ENCODE peak calls at places on chromosome 17, in eight cellular contexts. E, B, A, I, Z, G, K and N are unnamed samples.

GRCh38 chr17:74201250-74201649 is 2.2 kb upstream of the RPL38 start:
- DNase-seq in E (peak), B (peak), A (peak), I (no peak), Z (no peak), G (no peak), K (peak), N (no peak)

GRCh38 chr17:6558276-6558675 is 1.9 kb upstream of the PITPNM3 start:
- DNase-seq in E (no peak), B (no peak), A (no peak), I (no peak), Z (no peak), G (no peak), K (no peak), N (no peak)

GRCh38 chr17:20173091-20173490 is 163.9 kb downstream of the SPECC1 start:
- DNase-seq in E (no peak), B (no peak), A (no peak), I (no peak), Z (no peak), G (no peak), K (peak), N (no peak)

GRCh38 chr17:81406117-81406953 is 11.1 kb downstream of the BAHCC1 start:
- DNase-seq in E (no peak), B (no peak), A (no peak), I (no peak), Z (no peak), G (no peak), K (no peak), N (no peak)

GRCh38 chr17:34126965-34127364 is 128.1 kb upstream of the CCL2 start:
- DNase-seq in E (no peak), B (no peak), A (no peak), I (no peak), Z (no peak), G (no peak), K (no peak), N (no peak)

GRCh38 chr17:63163158-63163520 is 197.1 kb downstream of the TANC2 start:
- DNase-seq in E (no peak), B (no peak), A (no peak), I (no peak), Z (no peak), G (no peak), K (no peak), N (no peak)

GRCh38 chr17:4708436-4708835 is 2.0 kb upstream of the ARRB2 start:
- DNase-seq in E (peak), B (no peak), A (no peak), I (no peak), Z (no peak), G (peak), K (peak), N (peak)

GRCh38 chr17:62576382-62576781 is 51.1 kb upstream of the MRC2 start:
- DNase-seq in E (no peak), B (no peak), A (no peak), I (no peak), Z (no peak), G (no peak), K (no peak), N (no peak)

DNA sequence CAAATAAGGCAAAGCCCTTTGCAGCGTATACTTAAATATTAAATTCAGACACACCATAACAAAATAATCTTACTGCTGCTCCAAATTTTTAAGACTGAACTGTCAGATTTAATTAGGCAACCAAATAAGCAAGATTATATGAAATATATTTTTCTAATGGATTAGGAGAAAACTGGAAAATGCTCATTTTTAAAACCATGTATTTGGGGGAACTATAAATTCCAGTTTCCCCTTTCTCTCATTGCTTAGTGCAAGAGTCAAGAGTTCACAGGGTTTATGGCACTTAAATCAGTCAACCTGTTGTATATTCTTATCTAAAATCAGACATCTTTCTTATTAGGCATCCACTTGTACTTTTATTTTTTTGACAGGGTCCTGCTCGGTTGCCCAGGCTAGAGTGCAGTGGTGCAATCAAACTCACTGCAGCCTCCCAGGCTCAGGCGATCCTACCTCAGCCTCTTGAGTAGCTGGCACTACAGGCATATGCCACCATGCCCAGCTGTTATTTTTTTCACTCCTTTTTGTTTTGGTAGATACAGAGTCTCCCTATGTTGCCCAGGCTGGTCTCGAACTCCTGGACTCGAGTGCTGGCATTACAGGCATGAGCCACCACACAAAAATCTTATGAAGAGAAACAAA is 2.1 kb upstream of the KANSL1 start:
- DNase-seq in E (no peak), B (no peak), A (no peak), I (no peak), Z (no peak), G (no peak), K (no peak), N (no peak)
- TF ChIP-seq CTCF in E (no peak), B (no peak), A (no peak), I (no peak), Z (no peak), G (no peak), K (no peak), N (no peak)

GRCh38 chr17:50150354-50151040 is at the start of gene PPP1R9B:
- DNase-seq in E (no peak), B (no peak), A (no peak), I (no peak), Z (no peak), G (no peak), K (no peak), N (no peak)

GRCh38 chr17:50151041-50151936 is 812 bp upstream of the PPP1R9B start:
- DNase-seq in E (peak), B (peak), A (peak), I (peak), Z (peak), G (peak), K (peak), N (peak)

GRCh38 chr17:50153650-50154575 is 3.4 kb upstream of the PPP1R9B start:
- DNase-seq in E (no peak), B (peak), A (no peak), I (no peak), Z (no peak), G (no peak), K (no peak), N (no peak)

GRCh38 chr17:50152736-50153135 is 2.3 kb upstream of the PPP1R9B start:
- DNase-seq in E (no peak), B (no peak), A (no peak), I (no peak), Z (no peak), G (no peak), K (no peak), N (no peak)

DNA sequence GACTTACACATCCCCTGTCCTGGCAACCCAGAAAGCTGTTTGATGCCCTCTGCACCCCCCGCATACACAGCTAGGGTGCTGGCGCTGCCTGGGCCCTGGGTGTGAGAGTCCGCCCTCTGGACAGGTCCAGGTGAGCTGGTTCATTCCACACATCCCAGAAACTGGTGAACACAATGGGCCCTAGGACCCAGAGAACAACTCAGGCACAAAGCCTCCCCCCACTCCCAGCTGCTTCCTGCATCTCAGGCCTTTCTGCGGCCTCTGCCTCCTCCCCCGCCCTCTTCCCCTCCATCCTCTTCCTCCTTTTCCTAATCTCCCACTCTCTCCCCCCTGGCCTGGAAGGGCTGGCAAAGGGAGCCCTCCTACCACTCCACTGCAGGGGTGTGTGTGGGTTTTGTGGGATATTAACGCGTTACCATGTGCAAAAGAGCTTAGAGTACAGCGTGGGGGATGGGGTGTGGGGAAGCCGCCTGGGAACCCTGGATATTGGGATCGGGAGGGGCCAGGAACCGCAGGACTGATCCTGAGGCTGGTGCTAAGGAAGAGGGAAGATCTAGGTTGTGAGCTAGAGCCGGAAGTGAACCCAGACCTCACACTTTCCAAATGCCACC is 1.6 kb upstream of the PPP1R9B start:
- DNase-seq in E (peak), B (peak), A (peak), I (peak), Z (peak), G (peak), K (peak), N (peak)
- TF ChIP-seq CTCF in E (no peak), B (no peak), A (no peak), I (no peak), Z (no peak), G (no peak), K (no peak), N (no peak)

GRCh38 chr17:48023408-48024148 is 14.0 kb downstream of the COPZ2 start:
- DNase-seq in E (peak), B (peak), A (peak), I (peak), Z (peak), G (peak), K (peak), N (peak)
- TF ChIP-seq CTCF in E (no peak), B (peak), A (peak), I (peak), Z (no peak), G (peak), K (peak), N (no peak)

DNA sequence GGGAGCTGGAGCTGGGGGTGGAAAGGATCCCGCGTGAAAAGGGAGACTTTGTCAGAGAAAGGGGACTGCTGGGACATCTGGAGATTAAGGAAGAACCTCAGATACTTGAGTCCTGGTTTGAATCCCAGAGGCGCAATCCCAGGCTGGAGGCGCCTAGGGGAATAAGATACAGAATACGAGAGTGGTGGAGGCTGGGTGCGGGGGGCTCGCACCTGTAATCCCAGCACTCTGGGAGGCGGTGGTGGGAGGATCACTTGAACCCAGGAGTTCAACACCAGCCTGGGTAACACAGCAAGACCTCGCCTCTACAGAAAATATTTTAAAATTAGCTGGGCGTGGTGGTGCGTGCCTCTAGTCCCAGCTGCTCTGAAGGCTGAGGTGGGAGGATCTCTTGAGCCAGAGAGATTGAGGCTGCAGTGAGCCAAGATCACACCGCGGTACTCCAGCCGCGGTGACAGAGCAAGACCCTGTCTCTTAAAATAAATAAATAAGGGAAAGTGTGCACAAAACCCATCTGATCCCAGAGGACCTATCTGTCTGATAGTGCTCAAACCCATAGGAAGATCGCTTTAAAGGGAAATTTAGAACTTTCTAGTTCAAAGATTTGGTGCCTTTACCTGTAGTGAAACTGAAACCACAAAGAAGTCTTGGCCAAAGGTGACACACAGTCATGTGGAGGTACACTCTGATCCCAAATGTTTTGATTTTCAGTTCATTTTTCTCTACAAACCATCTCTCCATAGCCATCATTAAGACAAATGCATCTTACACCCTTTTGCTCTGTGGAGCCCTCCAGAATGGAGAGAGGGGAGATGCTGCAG is 625 bp upstream of the SCRN2 start:
- DNase-seq in E (no peak), B (no peak), A (no peak), I (no peak), Z (no peak), G (no peak), K (no peak), N (no peak)
- TF ChIP-seq CTCF in E (no peak), B (no peak), A (no peak), I (no peak), Z (no peak), G (no peak), K (no peak), N (no peak)

GRCh38 chr17:66582373-66583111 is 252.4 kb upstream of the CACNG5 start:
- DNase-seq in E (no peak), B (no peak), A (no peak), I (no peak), Z (no peak), G (no peak), K (no peak), N (no peak)
- TF ChIP-seq CTCF in E (no peak), B (no peak), A (no peak), I (no peak), Z (no peak), G (no peak), K (no peak), N (no peak)

GRCh38 chr17:78652913-78653312 is 75.7 kb upstream of the DNAH17 start:
- DNase-seq in E (no peak), B (no peak), A (no peak), I (no peak), Z (no peak), G (no peak), K (no peak), N (no peak)

GRCh38 chr17:78655251-78655940 is 78.2 kb upstream of the DNAH17 start:
- DNase-seq in E (no peak), B (no peak), A (no peak), I (no peak), Z (no peak), G (no peak), K (no peak), N (no peak)

GRCh38 chr17:78652024-78652423 is 74.8 kb upstream of the DNAH17 start:
- DNase-seq in E (no peak), B (no peak), A (no peak), I (no peak), Z (no peak), G (no peak), K (no peak), N (no peak)

GRCh38 chr17:78653382-78653781 is 76.2 kb upstream of the DNAH17 start:
- DNase-seq in E (peak), B (no peak), A (no peak), I (no peak), Z (no peak), G (no peak), K (peak), N (no peak)

GRCh38 chr17:78654230-78654824 is 77.1 kb upstream of the DNAH17 start:
- DNase-seq in E (no peak), B (no peak), A (no peak), I (no peak), Z (no peak), G (no peak), K (no peak), N (no peak)
- TF ChIP-seq CTCF in E (no peak), B (no peak), A (no peak), I (no peak), Z (no peak), G (no peak), K (no peak), N (no peak)